ENCODE peak calls at places on chromosome 9, in nine cellular contexts. B, I, Y, G, O, X, V, C and T are unnamed samples.

GRCh38 chr9:16282216-16282615 is 588.3 kb downstream of the BNC2 start:
- DNase-seq in G (no peak), I (no peak), B (peak), O (peak), V (no peak), X (no peak), Y (no peak), C (no peak), T (no peak)

GRCh38 chr9:3858961-3859360 is 333.2 kb upstream of the RFX3 start:
- DNase-seq in I (no peak), G (no peak), B (peak), C (no peak), V (no peak), X (no peak), Y (no peak), O (peak), T (no peak)

GRCh38 chr9:33109850-33110595 is 33.5 kb upstream of the SMU1 start:
- DNase-seq in B (no peak), V (no peak), Y (no peak), G (no peak), C (no peak), I (no peak), O (no peak), X (no peak), T (no peak)

GRCh38 chr9:100197553-100197952 is 98.5 kb downstream of the INVS start:
- DNase-seq in V (no peak), B (no peak), O (no peak), I (no peak), G (no peak), Y (no peak), X (no peak), C (no peak), T (no peak)

GRCh38 chr9:86839522-86839921 is 107.8 kb downstream of the GAS1 start:
- DNase-seq in Y (no peak), B (no peak), O (no peak), I (no peak), C (no peak), G (no peak), X (no peak), V (no peak), T (no peak)

GRCh38 chr9:91693226-91693625 is 256.8 kb downstream of the ROR2 start:
- DNase-seq in O (no peak), X (no peak), C (no peak), B (no peak), Y (no peak), G (no peak), V (no peak), I (no peak), T (no peak)

GRCh38 chr9:22452415-22453010 is 5.9 kb downstream of the DMRTA1 start:
- DNase-seq in G (peak), O (no peak), V (peak), X (peak), B (peak), Y (peak), C (peak), I (peak), T (no peak)

GRCh38 chr9:96514108-96514824 is 64.3 kb downstream of the HABP4 start:
- DNase-seq in O (peak), C (no peak), Y (peak), B (peak), I (no peak), X (no peak), V (no peak), G (no peak), T (no peak)

GRCh38 chr9:93577940-93578682 is 1.7 kb downstream of the PHF2 start:
- DNase-seq in Y (no peak), B (no peak), I (no peak), G (no peak), O (no peak), C (no peak), X (no peak), V (no peak), T (no peak)

GRCh38 chr9:91786132-91786896 is 163.7 kb downstream of the ROR2 start:
- DNase-seq in C (no peak), I (no peak), G (no peak), V (no peak), O (no peak), B (no peak), Y (no peak), X (no peak), T (no peak)

GRCh38 chr9:13569706-13570423 is 290.4 kb upstream of the MPDZ start:
- DNase-seq in I (no peak), B (no peak), V (no peak), C (no peak), G (no peak), Y (no peak), X (no peak), O (peak), T (no peak)

GRCh38 chr9:79360387-79361347 is 211.1 kb upstream of the TLE4 start:
- DNase-seq in O (peak), I (no peak), X (no peak), V (no peak), B (peak), C (no peak), Y (no peak), G (no peak), T (no peak)

GRCh38 chr9:27468000-27468399 is 56.1 kb upstream of the IFNK start:
- DNase-seq in C (no peak), I (no peak), V (no peak), Y (no peak), X (no peak), B (no peak), G (no peak), O (no peak), T (no peak)

GRCh38 chr9:122780026-122780425 is 8.7 kb upstream of the OR5C1 start:
- DNase-seq in V (no peak), Y (no peak), B (no peak), G (no peak), C (no peak), I (no peak), X (no peak), O (no peak), T (no peak)

GRCh38 chr9:117278020-117278419 is 136.8 kb downstream of the ASTN2 start:
- DNase-seq in Y (no peak), O (no peak), X (no peak), I (no peak), B (no peak), C (no peak), V (no peak), G (no peak), T (no peak)

GRCh38 chr9:90773593-90773992 is 28.0 kb upstream of the SYK start:
- DNase-seq in C (peak), G (peak), V (peak), O (no peak), Y (no peak), X (peak), B (no peak), I (no peak), T (no peak)

GRCh38 chr9:128600111-128600510 is 47.7 kb downstream of the SPTAN1 start:
- DNase-seq in V (no peak), O (no peak), I (no peak), B (no peak), C (no peak), G (no peak), Y (no peak), X (no peak), T (no peak)

GRCh38 chr9:123331303-123331702 is 24.7 kb upstream of the CRB2 start:
- DNase-seq in X (no peak), C (no peak), I (no peak), Y (no peak), V (no peak), B (no peak), G (no peak), O (no peak), T (no peak)

GRCh38 chr9:37324261-37324683 is 98.2 kb upstream of the GRHPR start:
- DNase-seq in X (no peak), B (peak), Y (no peak), O (peak), V (no peak), I (peak), G (no peak), C (peak), T (no peak)

GRCh38 chr9:126089789-126090188 is 236.8 kb upstream of the MVB12B start:
- DNase-seq in I (no peak), O (no peak), C (no peak), Y (no peak), B (no peak), X (no peak), V (no peak), G (no peak), T (no peak)

GRCh38 chr9:7121055-7121454 is 363.3 kb downstream of the KDM4C start:
- DNase-seq in Y (no peak), X (no peak), V (no peak), O (peak), G (no peak), B (no peak), I (no peak), C (no peak), T (no peak)

GRCh38 chr9:16309350-16310271 is 560.9 kb downstream of the BNC2 start:
- DNase-seq in C (peak), G (peak), V (peak), I (no peak), B (peak), O (no peak), X (peak), Y (peak), T (no peak)

GRCh38 chr9:137312852-137313325 is 10.8 kb upstream of the NRARP start:
- DNase-seq in G (no peak), C (peak), V (no peak), O (no peak), B (no peak), Y (no peak), I (no peak), X (peak), T (no peak)

GRCh38 chr9:16445141-16445920 is 425.1 kb downstream of the BNC2 start:
- DNase-seq in G (no peak), Y (no peak), I (no peak), B (peak), O (peak), V (no peak), X (no peak), C (no peak), T (no peak)

GRCh38 chr9:3441197-3441816 is 84.5 kb downstream of the RFX3 start:
- DNase-seq in V (peak), I (peak), X (peak), C (peak), O (peak), B (peak), G (peak), Y (peak), T (peak)

GRCh38 chr9:114624656-114625055 is 13.6 kb downstream of the TMEM268 start:
- DNase-seq in I (no peak), X (no peak), O (no peak), C (no peak), Y (no peak), B (no peak), G (no peak), V (no peak), T (no peak)

GRCh38 chr9:128987800-128988199 is 40.3 kb downstream of the NUP188 start:
- DNase-seq in X (no peak), I (peak), B (peak), O (peak), C (no peak), V (no peak), Y (no peak), G (no peak), T (no peak)

GRCh38 chr9:138077898-138078540 is 200.4 kb downstream of the CACNA1B start:
- DNase-seq in Y (no peak), X (no peak), G (no peak), B (no peak), I (no peak), V (no peak), O (no peak), C (no peak), T (no peak)

GRCh38 chr9:38359689-38360385 is 32.7 kb upstream of the ALDH1B1 start:
- DNase-seq in G (no peak), I (no peak), Y (no peak), X (no peak), O (peak), B (no peak), C (no peak), V (no peak), T (no peak)

GRCh38 chr9:1198085-1198484 is 147.9 kb downstream of the DMRT2 start:
- DNase-seq in G (no peak), Y (no peak), O (no peak), V (no peak), C (no peak), I (no peak), B (peak), X (no peak), T (no peak)

GRCh38 chr9:32434892-32435291 is 50.4 kb downstream of the ACO1 start:
- DNase-seq in V (no peak), I (no peak), G (no peak), B (peak), C (no peak), Y (no peak), O (no peak), X (no peak), T (no peak)

GRCh38 chr9:4128876-4129275 is 171.0 kb downstream of the GLIS3 start:
- DNase-seq in B (no peak), I (no peak), Y (no peak), C (no peak), X (no peak), V (no peak), G (no peak), O (no peak), T (no peak)

GRCh38 chr9:122084276-122084675 is 8.8 kb downstream of the TTLL11 start:
- DNase-seq in G (no peak), C (no peak), B (no peak), V (no peak), Y (no peak), I (no peak), O (no peak), X (no peak), T (no peak)

GRCh38 chr9:136399176-136400037 is 563 bp downstream of the SNAPC4 start:
- DNase-seq in O (no peak), X (peak), G (no peak), V (no peak), Y (no peak), B (no peak), I (no peak), C (peak), T (no peak)

GRCh38 chr9:81047280-81047679 is 642.1 kb downstream of the TLE1 start:
- DNase-seq in I (no peak), V (no peak), B (no peak), Y (no peak), X (no peak), G (no peak), C (no peak), O (no peak), T (no peak)

GRCh38 chr9:34381323-34381722 is 4.6 kb upstream of the MYORG start:
- DNase-seq in V (peak), X (peak), Y (no peak), O (no peak), G (peak), B (no peak), C (peak), I (no peak), T (no peak)

GRCh38 chr9:87594662-87595061 is 97.0 kb downstream of the DAPK1 start:
- DNase-seq in O (no peak), C (no peak), G (no peak), X (no peak), B (no peak), I (no peak), V (no peak), Y (no peak), T (no peak)

GRCh38 chr9:97766610-97767009 is 69.5 kb upstream of the XPA start:
- DNase-seq in V (no peak), O (no peak), B (no peak), G (no peak), I (no peak), C (no peak), Y (no peak), X (no peak), T (no peak)

GRCh38 chr9:97768731-97769130 is 71.6 kb upstream of the XPA start:
- DNase-seq in X (no peak), C (no peak), O (peak), Y (no peak), I (no peak), B (peak), V (no peak), G (no peak), T (no peak)

GRCh38 chr9:97770808-97771372 is 73.8 kb upstream of the XPA start:
- DNase-seq in I (no peak), Y (no peak), V (no peak), X (no peak), G (no peak), O (no peak), B (no peak), C (no peak), T (no peak)

GRCh38 chr9:97767891-97768290 is 70.8 kb upstream of the XPA start:
- DNase-seq in C (no peak), B (peak), V (no peak), Y (no peak), G (no peak), X (no peak), I (no peak), O (no peak), T (no peak)

GRCh38 chr9:97769208-97769607 is 72.1 kb upstream of the XPA start:
- DNase-seq in O (no peak), G (no peak), C (no peak), X (no peak), I (no peak), Y (no peak), B (no peak), V (no peak), T (no peak)
- H3K27ac ChIP-seq in O (no peak), G (no peak), C (no peak), X (no peak), I (no peak), Y (no peak), B (no peak), V (no peak), T (no peak)

GRCh38 chr9:130050472-130050871 is 3.2 kb upstream of the GPR107 start:
- DNase-seq in X (no peak), B (no peak), C (no peak), V (no peak), G (no peak), Y (no peak), I (no peak), O (no peak), T (no peak)
- H3K27ac ChIP-seq in X (no peak), B (no peak), C (no peak), V (no peak), G (no peak), Y (no peak), I (no peak), O (no peak), T (no peak)

DNA sequence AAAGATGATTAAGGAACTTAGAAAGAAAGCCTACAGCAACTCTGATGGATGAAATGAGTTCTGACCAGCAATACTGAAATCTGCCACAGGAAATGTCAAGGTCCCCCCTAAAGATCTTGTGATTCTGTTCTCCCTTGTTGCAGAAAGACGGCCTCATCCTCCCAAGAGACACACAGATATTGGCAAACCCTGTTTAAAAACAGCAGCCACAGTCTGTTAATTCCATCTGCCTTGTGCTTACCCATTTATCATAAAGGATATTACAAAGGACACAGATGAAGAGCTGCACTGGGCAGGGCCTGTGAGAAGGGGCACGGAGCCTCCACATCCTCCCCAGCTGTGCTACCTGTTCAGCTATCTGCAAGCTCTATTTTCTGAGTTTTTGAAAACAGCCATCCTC is 15.2 kb downstream of the RAPGEF1 start:
- DNase-seq in B (no peak), G (no peak), O (no peak), C (no peak), V (no peak), I (no peak), Y (no peak), X (no peak), T (no peak)
- H3K27ac ChIP-seq in B (no peak), G (no peak), O (no peak), C (no peak), V (no peak), I (peak), Y (peak), X (no peak), T (no peak)

GRCh38 chr9:120464176-120464575 is 115.8 kb downstream of the CDK5RAP2 start:
- DNase-seq in G (no peak), Y (no peak), O (no peak), V (no peak), C (no peak), I (no peak), X (no peak), B (no peak), T (no peak)
- H3K27ac ChIP-seq in G (no peak), Y (no peak), O (no peak), V (no peak), C (no peak), I (no peak), X (no peak), B (no peak), T (no peak)

DNA sequence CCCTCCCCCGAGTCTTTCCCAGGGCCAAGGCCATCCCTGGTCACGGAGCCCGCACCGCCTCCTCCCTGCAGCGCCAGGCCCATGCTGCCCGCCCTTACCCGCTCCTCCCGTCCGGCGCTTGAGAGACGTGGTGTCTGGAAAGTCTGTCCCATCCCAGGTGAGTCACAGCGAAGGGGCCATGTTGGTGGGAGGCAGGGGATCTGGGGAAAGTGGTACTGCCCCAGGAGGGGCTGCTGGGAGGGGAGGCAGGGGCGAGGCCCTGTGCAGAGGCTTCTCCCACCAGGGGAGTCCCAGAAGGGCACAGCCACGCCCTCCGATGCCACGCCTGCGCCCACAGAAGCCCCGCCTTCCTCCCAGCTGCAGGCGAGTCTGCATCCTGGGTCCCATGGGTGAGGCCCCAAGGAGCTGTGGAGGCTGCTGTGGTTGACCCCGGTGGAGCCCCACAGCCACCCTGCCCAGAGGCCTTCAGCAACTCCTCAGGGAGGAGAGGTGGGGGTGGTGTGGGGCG is 107.0 kb upstream of the PPP1R26 start:
- DNase-seq in C (no peak), B (no peak), I (no peak), O (no peak), X (no peak), G (no peak), Y (no peak), V (no peak), T (no peak)
- H3K27ac ChIP-seq in C (no peak), B (no peak), I (no peak), O (no peak), X (no peak), G (no peak), Y (no peak), V (no peak), T (no peak)

DNA sequence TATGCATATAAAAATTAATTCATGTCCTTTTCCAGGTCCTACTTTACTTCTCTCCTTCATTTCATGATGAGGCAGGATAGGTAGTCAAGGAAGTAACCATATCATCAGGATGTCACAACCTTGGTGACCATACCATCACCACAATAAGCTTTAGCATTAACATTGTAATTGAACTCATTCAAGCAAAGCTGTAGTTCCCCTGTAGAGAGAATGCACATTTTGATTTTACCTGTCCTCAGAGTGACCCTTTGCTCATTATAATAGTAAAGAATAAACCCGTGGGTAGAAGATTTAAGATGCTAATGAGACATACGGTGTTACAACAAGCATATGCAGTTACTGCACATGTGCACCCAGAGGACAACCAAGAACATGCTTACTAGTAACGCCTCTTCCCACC is 2.3 kb downstream of the IFNA6 start:
- DNase-seq in O (no peak), V (no peak), G (no peak), I (no peak), X (no peak), C (no peak), Y (no peak), B (no peak), T (no peak)
- H3K27ac ChIP-seq in O (no peak), V (no peak), G (no peak), I (no peak), X (no peak), C (no peak), Y (no peak), B (no peak), T (no peak)

DNA sequence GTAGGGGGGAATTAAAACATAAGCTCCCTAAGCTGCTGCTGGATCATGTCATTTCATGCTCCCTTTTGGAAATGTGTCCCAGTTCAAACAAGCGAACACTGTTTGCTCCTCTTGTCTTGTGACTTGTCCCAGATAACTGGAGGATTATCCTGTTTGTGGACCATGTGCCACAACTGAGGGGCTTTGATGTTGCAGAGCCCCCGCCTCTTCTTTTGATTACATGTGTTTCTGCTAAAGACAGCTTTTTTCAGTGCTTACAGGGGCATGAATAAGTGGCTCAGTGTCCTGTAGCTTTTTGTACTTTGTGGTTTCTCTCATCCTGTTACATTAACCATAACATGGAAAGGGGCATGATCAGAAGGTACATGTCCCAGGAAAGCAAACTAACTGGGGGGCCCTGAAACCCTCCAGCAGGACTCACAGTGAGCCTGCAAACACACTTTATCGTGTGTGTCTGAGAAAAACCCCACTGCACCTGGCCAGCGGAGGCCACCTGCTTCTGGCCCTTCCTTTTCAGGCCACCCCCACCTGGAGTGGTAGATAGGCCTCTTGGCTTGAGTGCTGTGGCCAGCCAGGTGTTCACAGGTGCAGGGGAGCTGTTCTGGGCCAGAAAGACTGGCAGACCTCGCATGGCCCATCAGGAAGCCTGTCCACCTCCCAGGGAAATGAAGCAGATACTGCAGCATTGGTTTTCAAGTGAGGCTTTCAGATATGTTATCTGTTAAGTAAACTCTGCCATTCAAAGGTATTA is 285.6 kb downstream of the FANCC start:
- DNase-seq in Y (no peak), V (no peak), X (peak), O (no peak), B (no peak), I (no peak), C (peak), G (no peak), T (no peak)
- H3K27ac ChIP-seq in Y (peak), V (no peak), X (peak), O (peak), B (no peak), I (peak), C (no peak), G (peak), T (peak)